ENCODE peak calls at places on chromosomes 12 and 14, in four cellular contexts. One of them, this sample, is unnamed.

GRCh38 chr12:47993491-47993890 is 10.8 kb downstream of the COL2A1 start:
- DNase-seq in K562: no peak
- DNase-seq in GM12878: no peak
- DNase-seq in HepG2: no peak
- DNase-seq in this sample: no peak

GRCh38 chr12:44015333-44015941 is 179.6 kb downstream of the TMEM117 start:
- DNase-seq in K562: peak; percentile 24
- DNase-seq in GM12878: peak; percentile 32
- DNase-seq in HepG2: peak; percentile 43
- DNase-seq in this sample: peak; percentile 35

GRCh38 chr12:29545102-29545467 is 47.6 kb upstream of the OVCH1 start:
- DNase-seq in K562: no peak
- DNase-seq in GM12878: no peak
- DNase-seq in HepG2: no peak
- DNase-seq in this sample: no peak

GRCh38 chr12:14949631-14950030 is 11.3 kb upstream of the ERP27 start:
- DNase-seq in K562: no peak
- DNase-seq in GM12878: no peak
- DNase-seq in HepG2: no peak
- DNase-seq in this sample: no peak

GRCh38 chr12:132324841-132325732 is 4.3 kb downstream of the GALNT9 start:
- DNase-seq in K562: no peak
- DNase-seq in GM12878: no peak
- DNase-seq in HepG2: no peak
- DNase-seq in this sample: no peak

GRCh38 chr12:11793896-11794295 is 144.4 kb downstream of the ETV6 start:
- DNase-seq in K562: no peak
- DNase-seq in GM12878: no peak
- DNase-seq in HepG2: no peak
- DNase-seq in this sample: no peak

GRCh38 chr14:76350671-76351070 is 25.3 kb upstream of the ESRRB start:
- DNase-seq in K562: no peak
- DNase-seq in GM12878: no peak
- DNase-seq in HepG2: no peak
- DNase-seq in this sample: no peak

GRCh38 chr12:96425321-96425720 is 25.1 kb upstream of the CDK17 start:
- DNase-seq in K562: no peak
- DNase-seq in GM12878: no peak
- DNase-seq in HepG2: no peak
- DNase-seq in this sample: no peak

GRCh38 chr12:118778077-118778476 is 203.3 kb upstream of the SRRM4 start:
- DNase-seq in K562: no peak
- DNase-seq in GM12878: no peak
- DNase-seq in HepG2: no peak
- DNase-seq in this sample: no peak

GRCh38 chr12:24814379-24815086 is 134.4 kb downstream of the BCAT1 start:
- DNase-seq in K562: no peak
- DNase-seq in GM12878: peak; percentile 63
- DNase-seq in HepG2: no peak
- DNase-seq in this sample: no peak

GRCh38 chr12:64390275-64390851 is at the start of gene C12orf56:
- DNase-seq in K562: peak; percentile 22
- DNase-seq in GM12878: no peak
- DNase-seq in HepG2: no peak
- DNase-seq in this sample: no peak

GRCh38 chr12:122789637-122790036 is 15.3 kb downstream of the CCDC62 start:
- DNase-seq in K562: no peak
- DNase-seq in GM12878: no peak
- DNase-seq in HepG2: no peak
- DNase-seq in this sample: no peak

GRCh38 chr12:69425417-69425816 is 44.8 kb upstream of the FRS2 start:
- DNase-seq in K562: peak; percentile 33
- DNase-seq in GM12878: no peak
- DNase-seq in HepG2: no peak
- DNase-seq in this sample: no peak

GRCh38 chr12:16606201-16606849 is 363 bp upstream of the LMO3 start:
- DNase-seq in K562: no peak
- DNase-seq in GM12878: no peak
- DNase-seq in HepG2: no peak
- DNase-seq in this sample: peak; percentile 29

GRCh38 chr14:22973217-22974032 is 8.9 kb downstream of the AJUBA start:
- DNase-seq in K562: peak; percentile 53
- DNase-seq in GM12878: no peak
- DNase-seq in HepG2: peak; percentile 82
- DNase-seq in this sample: peak; percentile 61

GRCh38 chr12:10901427-10901826 is 7.9 kb downstream of the TAS2R13 start:
- DNase-seq in K562: peak; percentile 3
- DNase-seq in GM12878: no peak
- DNase-seq in HepG2: peak; percentile 34
- DNase-seq in this sample: no peak

GRCh38 chr14:76917158-76917596 is 91.0 kb downstream of the LRRC74A start:
- DNase-seq in K562: peak; percentile 56
- DNase-seq in GM12878: no peak
- DNase-seq in HepG2: peak; percentile 80
- DNase-seq in this sample: peak; percentile 74

GRCh38 chr12:132537049-132537448 is 47.1 kb downstream of the FBRSL1 start:
- DNase-seq in K562: no peak
- DNase-seq in GM12878: no peak
- DNase-seq in HepG2: no peak
- DNase-seq in this sample: no peak

GRCh38 chr12:117892441-117892840 is 76.3 kb downstream of the KSR2 start:
- DNase-seq in K562: no peak
- DNase-seq in GM12878: no peak
- DNase-seq in HepG2: no peak
- DNase-seq in this sample: no peak

GRCh38 chr12:39402922-39403321 is 40.0 kb downstream of the KIF21A start:
- DNase-seq in K562: no peak
- DNase-seq in GM12878: peak; percentile 32
- DNase-seq in HepG2: no peak
- DNase-seq in this sample: no peak

GRCh38 chr14:89060191-89060590 is 235.7 kb downstream of the TTC8 start:
- DNase-seq in K562: no peak
- DNase-seq in GM12878: no peak
- DNase-seq in HepG2: no peak
- DNase-seq in this sample: no peak

GRCh38 chr12:56348776-56349175 is 10.1 kb downstream of the IL23A start:
- DNase-seq in K562: no peak
- DNase-seq in GM12878: no peak
- DNase-seq in HepG2: no peak
- DNase-seq in this sample: no peak

GRCh38 chr12:67540920-67541624 is 107.5 kb upstream of the DYRK2 start:
- DNase-seq in K562: no peak
- DNase-seq in GM12878: peak; percentile 23
- DNase-seq in HepG2: no peak
- DNase-seq in this sample: no peak

GRCh38 chr12:67539946-67540345 is 108.6 kb upstream of the DYRK2 start:
- DNase-seq in K562: no peak
- DNase-seq in GM12878: no peak
- DNase-seq in HepG2: no peak
- DNase-seq in this sample: no peak

GRCh38 chr12:67543371-67543770 is 105.2 kb upstream of the DYRK2 start:
- DNase-seq in K562: no peak
- DNase-seq in GM12878: no peak
- DNase-seq in HepG2: no peak
- DNase-seq in this sample: no peak

GRCh38 chr12:67539329-67539728 is 109.2 kb upstream of the DYRK2 start:
- DNase-seq in K562: no peak
- DNase-seq in GM12878: no peak
- DNase-seq in HepG2: no peak
- DNase-seq in this sample: no peak

DNA sequence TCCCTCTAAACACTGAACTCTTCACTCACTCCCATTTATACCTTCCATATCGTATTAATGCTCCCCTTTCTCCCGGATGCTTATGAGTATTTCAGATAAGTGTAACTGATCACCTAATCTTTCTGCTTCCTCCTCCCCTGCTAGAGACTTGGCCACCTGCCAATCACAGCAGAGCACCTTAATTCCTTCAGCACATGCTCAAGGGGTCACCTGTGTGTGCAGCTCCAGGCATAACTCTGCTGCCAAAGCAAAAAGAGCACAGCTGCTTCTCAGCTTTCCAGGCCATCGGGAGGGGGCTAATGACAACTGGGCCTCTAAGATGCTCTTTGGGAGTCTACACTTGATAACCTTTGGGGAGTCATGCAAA is 106.9 kb upstream of the DYRK2 start:
- DNase-seq in K562: no peak
- DNase-seq in GM12878: no peak
- DNase-seq in HepG2: no peak
- DNase-seq in this sample: no peak
- TF ChIP-seq BHLHE40 in K562: no peak
- TF ChIP-seq BHLHE40 in GM12878: no peak
- TF ChIP-seq BHLHE40 in HepG2: no peak
- TF ChIP-seq BHLHE40 in this sample: no peak

GRCh38 chr14:79861111-79861510 is 350.2 kb downstream of the DIO2 start:
- DNase-seq in K562: no peak
- DNase-seq in GM12878: no peak
- DNase-seq in HepG2: no peak
- DNase-seq in this sample: no peak

GRCh38 chr14:79856357-79856756 is 354.9 kb downstream of the DIO2 start:
- DNase-seq in K562: no peak
- DNase-seq in GM12878: no peak
- DNase-seq in HepG2: no peak
- DNase-seq in this sample: no peak

GRCh38 chr14:79852975-79853374 is 358.3 kb downstream of the DIO2 start:
- DNase-seq in K562: no peak
- DNase-seq in GM12878: no peak
- DNase-seq in HepG2: no peak
- DNase-seq in this sample: no peak

DNA sequence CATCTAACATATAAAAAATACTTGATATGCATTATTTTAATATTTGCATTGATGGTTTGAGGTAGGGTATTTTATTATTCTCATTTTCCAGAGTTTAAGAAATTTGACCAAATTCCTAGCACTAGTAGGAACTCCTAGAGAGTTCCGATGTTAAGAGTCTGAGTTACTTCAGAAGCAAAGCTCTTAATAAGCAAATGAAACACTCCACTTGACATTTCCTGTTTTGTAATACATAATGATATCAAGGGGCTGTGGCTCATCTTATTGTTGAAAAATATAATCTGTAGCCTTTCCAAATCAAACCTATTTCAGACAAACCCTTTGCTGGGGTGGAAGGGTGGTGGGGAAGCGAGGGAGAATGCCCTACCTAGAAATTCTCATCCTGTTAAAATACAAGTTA is 355.5 kb downstream of the DIO2 start:
- DNase-seq in K562: no peak
- DNase-seq in GM12878: no peak
- DNase-seq in HepG2: no peak
- DNase-seq in this sample: no peak
- TF ChIP-seq FOXK2 in K562: no peak
- TF ChIP-seq FOXK2 in GM12878: no peak
- TF ChIP-seq FOXK2 in HepG2: no peak
- TF ChIP-seq FOXK2 in this sample: no peak

DNA sequence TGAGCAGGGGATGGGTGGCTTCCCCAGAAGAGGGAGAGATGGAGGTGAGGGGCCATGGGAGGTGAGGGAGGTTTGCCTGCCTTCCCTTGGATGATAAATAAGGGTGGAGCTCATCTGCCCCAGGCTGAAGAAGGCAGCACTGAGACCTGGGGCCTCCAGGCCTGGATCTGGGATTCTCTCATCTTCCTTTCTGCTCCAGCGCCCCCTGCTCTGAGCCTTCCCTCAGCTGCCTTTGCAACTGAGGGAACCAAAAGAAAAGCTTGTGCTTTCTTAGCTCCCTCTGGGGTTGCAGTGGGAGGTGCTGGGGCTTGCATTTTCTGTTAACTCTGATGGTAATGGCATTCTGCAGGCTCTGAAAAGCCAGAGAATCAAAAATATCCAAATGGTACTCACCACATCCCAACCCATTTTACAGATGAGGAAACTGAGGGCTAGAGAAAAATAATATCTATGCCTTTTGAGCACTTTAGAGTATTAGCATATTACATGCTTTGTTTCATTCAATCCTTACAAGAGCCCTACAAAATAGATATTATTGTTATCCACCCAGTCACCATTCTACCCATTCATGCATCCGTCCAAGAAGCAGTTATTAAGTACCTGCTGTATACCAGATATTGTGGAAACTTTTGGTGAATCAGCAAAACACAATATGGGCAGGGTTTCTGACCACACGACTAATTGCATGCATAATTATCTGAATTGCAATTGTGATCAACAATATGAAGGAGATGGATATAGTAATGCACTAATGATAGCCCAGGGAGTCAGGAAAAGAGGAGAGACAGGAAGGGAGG is 102.2 kb downstream of the WSCD2 start:
- DNase-seq in K562: no peak
- DNase-seq in GM12878: no peak
- DNase-seq in HepG2: no peak
- DNase-seq in this sample: no peak
- TF ChIP-seq BHLHE40 in K562: no peak
- TF ChIP-seq BHLHE40 in GM12878: no peak
- TF ChIP-seq BHLHE40 in HepG2: no peak
- TF ChIP-seq BHLHE40 in this sample: no peak

GRCh38 chr12:53827306-53827705 is 75.5 kb upstream of the CISTR start:
- DNase-seq in K562: no peak
- DNase-seq in GM12878: no peak
- DNase-seq in HepG2: peak; percentile 24
- DNase-seq in this sample: no peak

GRCh38 chr12:53824001-53824716 is 72.4 kb upstream of the CISTR start:
- DNase-seq in K562: no peak
- DNase-seq in GM12878: no peak
- DNase-seq in HepG2: no peak
- DNase-seq in this sample: no peak

GRCh38 chr12:53829130-53829529 is 77.4 kb upstream of the CISTR start:
- DNase-seq in K562: no peak
- DNase-seq in GM12878: no peak
- DNase-seq in HepG2: no peak
- DNase-seq in this sample: no peak

GRCh38 chr12:53828598-53828997 is 76.8 kb upstream of the CISTR start:
- DNase-seq in K562: no peak
- DNase-seq in GM12878: no peak
- DNase-seq in HepG2: no peak
- DNase-seq in this sample: no peak

DNA sequence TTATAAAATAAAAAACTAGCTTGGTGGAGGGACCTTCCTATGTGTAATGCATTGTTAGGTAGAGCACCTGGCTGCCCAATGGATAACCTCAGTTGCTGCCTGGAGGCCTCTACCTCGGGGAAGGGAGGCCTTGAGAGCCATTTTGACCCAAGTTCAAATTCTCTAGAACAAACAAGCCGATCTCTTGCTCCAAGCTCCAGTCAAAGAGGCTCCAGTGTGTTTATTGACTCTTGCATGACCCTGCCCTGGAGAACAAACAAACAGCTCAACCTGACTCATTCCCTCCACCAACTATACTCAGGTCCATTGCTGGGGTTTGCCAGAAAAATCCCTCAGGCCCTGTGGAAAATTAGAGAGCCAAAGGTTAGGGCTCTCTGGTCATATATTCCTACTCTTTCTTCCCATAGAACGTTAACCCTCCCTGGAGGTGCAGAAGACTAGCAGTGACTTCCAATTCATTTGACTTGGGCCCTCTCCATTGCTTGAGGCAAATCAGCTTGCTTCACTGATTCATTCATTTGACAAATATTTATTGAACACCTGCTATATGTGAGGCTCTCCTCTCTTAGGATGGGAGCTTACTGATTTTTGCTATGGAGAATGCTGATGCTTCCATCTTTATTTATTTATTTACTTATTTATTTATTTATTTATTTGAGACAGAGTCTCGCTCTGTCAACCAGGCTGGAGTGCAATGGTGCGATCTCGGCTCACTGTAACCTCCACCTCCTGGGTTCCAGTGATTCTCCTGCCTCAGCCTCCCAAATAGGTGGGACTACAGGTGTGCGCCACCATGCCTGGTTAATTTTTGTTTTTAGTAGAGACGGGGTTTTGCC is 73.7 kb upstream of the CISTR start:
- DNase-seq in K562: no peak
- DNase-seq in GM12878: no peak
- DNase-seq in HepG2: peak; percentile 99
- DNase-seq in this sample: no peak
- TF ChIP-seq FOXK2 in K562: no peak
- TF ChIP-seq FOXK2 in GM12878: no peak
- TF ChIP-seq FOXK2 in HepG2: peak; percentile 25
- TF ChIP-seq FOXK2 in this sample: no peak